ENCODE peak calls at places on chromosomes 16 and 17, in nine cellular contexts. R is ovary, S is AG10803, Q is kidney, B is esophagus squamous epithelium, W is DND-41, X is heart left ventricle, L is uterus, M is tibial nerve. K is an unnamed sample.

GRCh38 chr17:40515491-40516041 is 14.1 kb upstream of the TNS4 start:
- DNase-seq in R (peak), S (no peak), Q (no peak), B (no peak), W (peak), X (peak), L (no peak), M (no peak), K (no peak)

GRCh38 chr17:10674696-10675095 is 17.6 kb upstream of the MYH3 start:
- DNase-seq in R (no peak), S (no peak), Q (no peak), B (no peak), W (no peak), X (no peak), L (no peak), M (no peak), K (no peak)

GRCh38 chr17:40958086-40958953 is 8.4 kb downstream of the KRT39 start:
- DNase-seq in R (no peak), S (no peak), Q (no peak), B (no peak), W (no peak), X (no peak), L (no peak), M (no peak), K (no peak)

GRCh38 chr17:7261377-7262191 is 694 bp downstream of the CLDN7 start:
- DNase-seq in R (no peak), S (no peak), Q (no peak), B (no peak), W (no peak), X (no peak), L (no peak), M (no peak), K (no peak)

GRCh38 chr17:49952912-49953497 is 16.0 kb upstream of the DLX4 start:
- DNase-seq in R (peak), S (no peak), Q (no peak), B (no peak), W (peak), X (no peak), L (no peak), M (no peak), K (peak)

GRCh38 chr16:3717235-3718018 is at the start of gene TRAP1:
- DNase-seq in R (peak), S (peak), Q (peak), B (peak), W (peak), X (peak), L (peak), M (peak), K (peak)

GRCh38 chr16:89094252-89094901 is 725 bp downstream of the ACSF3 start:
- DNase-seq in R (no peak), S (no peak), Q (peak), B (no peak), W (peak), X (no peak), L (no peak), M (no peak), K (peak)

GRCh38 chr17:83109793-83110645 is 30.6 kb downstream of the METRNL start:
- DNase-seq in R (peak), S (peak), Q (peak), B (peak), W (no peak), X (peak), L (peak), M (peak), K (peak)

GRCh38 chr17:55307879-55308278 is 43.1 kb downstream of the HLF start:
- DNase-seq in R (no peak), S (no peak), Q (no peak), B (no peak), W (no peak), X (no peak), L (no peak), M (no peak), K (no peak)

GRCh38 chr17:27540300-27541105 is 84.3 kb downstream of the KSR1 start:
- DNase-seq in R (peak), S (peak), Q (peak), B (no peak), W (no peak), X (peak), L (peak), M (peak), K (peak)

GRCh38 chr16:75206749-75207451 is at the start of gene CTRB2:
- DNase-seq in R (no peak), S (no peak), Q (peak), B (no peak), W (no peak), X (no peak), L (no peak), M (no peak), K (no peak)

GRCh38 chr16:75208861-75209505 is 2.0 kb upstream of the CTRB2 start:
- DNase-seq in R (no peak), S (no peak), Q (no peak), B (no peak), W (no peak), X (no peak), L (no peak), M (no peak), K (no peak)

GRCh38 chr16:75208242-75208825 is 1.4 kb upstream of the CTRB2 start:
- DNase-seq in R (no peak), S (no peak), Q (no peak), B (no peak), W (no peak), X (no peak), L (no peak), M (no peak), K (no peak)

GRCh38 chr16:75207831-75208230 is 870 bp upstream of the CTRB2 start:
- DNase-seq in R (no peak), S (no peak), Q (no peak), B (no peak), W (no peak), X (no peak), L (no peak), M (no peak), K (no peak)

DNA sequence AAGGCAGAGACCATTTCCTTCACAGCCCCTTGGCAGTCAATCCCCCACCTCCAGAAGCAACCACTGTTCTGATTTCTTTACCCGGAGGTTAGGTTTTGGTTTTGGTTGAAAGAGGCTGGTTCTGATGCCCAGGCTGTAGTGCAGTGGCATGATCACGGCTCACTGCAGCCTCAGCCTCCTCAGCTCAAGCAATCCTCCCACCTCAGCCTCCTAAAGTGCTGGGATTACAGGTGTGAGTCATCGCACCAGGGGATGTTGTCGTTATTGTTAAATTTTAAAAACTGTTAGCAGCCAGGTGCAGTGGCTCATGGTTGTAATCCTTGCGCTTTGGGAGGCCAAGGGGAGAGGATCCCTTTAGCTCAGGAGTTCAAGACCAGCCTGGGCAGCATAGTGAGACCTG is 3.0 kb upstream of the CTRB2 start:
- DNase-seq in R (no peak), S (no peak), Q (no peak), B (no peak), W (no peak), X (no peak), L (no peak), M (no peak), K (no peak)
- H3K4me3 ChIP-seq in R (no peak), S (no peak), Q (no peak), B (no peak), W (no peak), X (no peak), L (no peak), M (no peak), K (no peak)

GRCh38 chr17:57004944-57005579 is 27.1 kb downstream of the SCPEP1 start:
- DNase-seq in R (no peak), S (no peak), Q (no peak), B (no peak), W (no peak), X (no peak), L (no peak), M (no peak), K (no peak)
- TF ChIP-seq CTCF in R (no peak), S (no peak), Q (peak), B (peak), W (peak), X (no peak), L (no peak), M (no peak), K (peak)

GRCh38 chr17:58757162-58757613 is 1.5 kb downstream of the PPM1E start:
- DNase-seq in R (no peak), S (no peak), Q (no peak), B (no peak), W (no peak), X (no peak), L (no peak), M (no peak), K (no peak)

GRCh38 chr17:58763263-58763662 is 7.6 kb downstream of the PPM1E start:
- DNase-seq in R (no peak), S (no peak), Q (no peak), B (no peak), W (no peak), X (no peak), L (no peak), M (no peak), K (no peak)

GRCh38 chr17:58758890-58759289 is 3.2 kb downstream of the PPM1E start:
- DNase-seq in R (no peak), S (no peak), Q (no peak), B (no peak), W (no peak), X (no peak), L (no peak), M (no peak), K (no peak)

GRCh38 chr17:58759522-58759921 is 3.9 kb downstream of the PPM1E start:
- DNase-seq in R (no peak), S (no peak), Q (no peak), B (no peak), W (no peak), X (no peak), L (no peak), M (no peak), K (no peak)

GRCh38 chr17:58760248-58760647 is 4.6 kb downstream of the PPM1E start:
- DNase-seq in R (no peak), S (no peak), Q (no peak), B (no peak), W (no peak), X (no peak), L (no peak), M (no peak), K (no peak)
- H3K4me3 ChIP-seq in R (no peak), S (no peak), Q (no peak), B (no peak), W (no peak), X (no peak), L (no peak), M (no peak), K (no peak)

GRCh38 chr17:59366040-59366757 is 34.7 kb downstream of the YPEL2 start:
- DNase-seq in R (peak), S (no peak), Q (no peak), B (no peak), W (no peak), X (no peak), L (peak), M (no peak), K (no peak)
- TF ChIP-seq CTCF in R (no peak), S (no peak), Q (no peak), B (no peak), W (no peak), X (peak), L (no peak), M (peak), K (no peak)

GRCh38 chr16:68283346-68283745 is 19.0 kb downstream of the SLC7A6 start:
- DNase-seq in R (no peak), S (no peak), Q (no peak), B (no peak), W (no peak), X (no peak), L (no peak), M (no peak), K (no peak)

GRCh38 chr16:68282064-68282452 is 17.7 kb downstream of the SLC7A6 start:
- DNase-seq in R (no peak), S (no peak), Q (no peak), B (no peak), W (no peak), X (no peak), L (no peak), M (no peak), K (no peak)

GRCh38 chr16:68285683-68286082 is 21.4 kb downstream of the SLC7A6 start:
- DNase-seq in R (no peak), S (no peak), Q (no peak), B (no peak), W (no peak), X (no peak), L (no peak), M (no peak), K (no peak)

GRCh38 chr16:68284847-68285246 is 20.5 kb downstream of the SLC7A6 start:
- DNase-seq in R (no peak), S (no peak), Q (no peak), B (no peak), W (no peak), X (no peak), L (no peak), M (no peak), K (no peak)

GRCh38 chr16:68283840-68284595 is 19.7 kb downstream of the SLC7A6 start:
- DNase-seq in R (no peak), S (peak), Q (no peak), B (no peak), W (no peak), X (peak), L (no peak), M (peak), K (peak)
- H3K4me3 ChIP-seq in R (no peak), S (no peak), Q (no peak), B (no peak), W (no peak), X (no peak), L (no peak), M (no peak), K (no peak)

GRCh38 chr17:48556534-48557401 is 11.9 kb upstream of the HOXB2 start:
- DNase-seq in R (no peak), S (no peak), Q (no peak), B (no peak), W (no peak), X (no peak), L (no peak), M (no peak), K (no peak)
- TF ChIP-seq CTCF in R (no peak), S (no peak), Q (no peak), B (no peak), W (no peak), X (no peak), L (no peak), M (no peak), K (no peak)

GRCh38 chr16:57185446-57185944 is 344 bp downstream of the PSME3IP1 start:
- DNase-seq in R (peak), S (peak), Q (peak), B (no peak), W (no peak), X (peak), L (peak), M (peak), K (peak)

GRCh38 chr16:57184890-57185445 is 871 bp downstream of the PSME3IP1 start:
- DNase-seq in R (no peak), S (no peak), Q (peak), B (no peak), W (no peak), X (no peak), L (no peak), M (no peak), K (no peak)

GRCh38 chr16:57185945-57186629 is at the start of the genes PSME3IP1 and RSPRY1:
- DNase-seq in R (peak), S (peak), Q (peak), B (peak), W (peak), X (peak), L (peak), M (peak), K (peak)

GRCh38 chr16:57186630-57187507 is 740 bp downstream of the RSPRY1 start:
- DNase-seq in R (peak), S (peak), Q (no peak), B (no peak), W (peak), X (no peak), L (peak), M (no peak), K (peak)

GRCh38 chr16:57184113-57184512 is 1.7 kb downstream of the PSME3IP1 start:
- DNase-seq in R (no peak), S (no peak), Q (no peak), B (no peak), W (no peak), X (no peak), L (no peak), M (no peak), K (no peak)
- H3K4me3 ChIP-seq in R (no peak), S (no peak), Q (no peak), B (peak), W (no peak), X (no peak), L (no peak), M (no peak), K (no peak)

K was measured in fibroblast of villous mesenchyme.